ENCODE peak calls at places on chromosomes 13 and 19, in nine cellular contexts. R is ovary, E is uterus, W is IMR-90, B is heart left ventricle, T is A549, A is H54, Y is GM12891, D is suprapubic skin. N is an unnamed sample.

GRCh38 chr13:87280139-87280538 is 391.0 kb upstream of the SLITRK5 start:
- DNase-seq in D (no peak), T (peak; percentile 2), W (no peak), R (no peak), A (no peak), B (no peak), Y (no peak), E (no peak), N (no peak)

GRCh38 chr19:53942001-53942786 is 20.5 kb upstream of the CACNG8 start:
- DNase-seq in Y (no peak), R (no peak), D (no peak), E (no peak), T (peak; percentile 71), A (peak; percentile 51), W (no peak), B (no peak), N (no peak)

GRCh38 chr19:52541608-52542007 is 14.1 kb downstream of the ZNF808 start:
- DNase-seq in E (no peak), Y (no peak), B (no peak), T (no peak), R (no peak), D (no peak), W (no peak), A (no peak), N (no peak)

GRCh38 chr13:114264886-114265611 is 16.4 kb upstream of the UPF3A start:
- DNase-seq in B (no peak), T (no peak), A (no peak), W (peak; percentile 79), R (no peak), D (no peak), E (no peak), Y (no peak), N (no peak)

GRCh38 chr19:4371209-4371897 is 28.0 kb downstream of the MPND start:
- DNase-seq in E (no peak), D (no peak), T (no peak), W (no peak), B (no peak), Y (no peak), R (no peak), A (no peak), N (peak; percentile 88)

GRCh38 chr13:94641432-94641941 is 39.8 kb downstream of the GPR180 start:
- DNase-seq in B (no peak), Y (no peak), T (peak; percentile 7), D (no peak), A (no peak), W (peak; percentile 86), R (no peak), E (no peak), N (no peak)

GRCh38 chr13:83223546-83223945 is 658.7 kb downstream of the SLITRK1 start:
- DNase-seq in E (no peak), A (no peak), W (no peak), D (no peak), T (no peak), Y (no peak), R (no peak), B (no peak), N (no peak)

GRCh38 chr13:94656766-94657165 is 55.1 kb downstream of the GPR180 start:
- DNase-seq in W (peak; percentile 99), D (no peak), R (no peak), Y (no peak), E (no peak), A (peak; percentile 39), T (peak; percentile 35), B (no peak), N (no peak)

GRCh38 chr13:21219044-21219381 is 42.6 kb downstream of the MRPL57 start:
- DNase-seq in R (no peak), D (no peak), Y (no peak), A (no peak), W (no peak), B (no peak), T (no peak), E (no peak), N (no peak)

GRCh38 chr13:30463820-30464495 is 1.8 kb downstream of the HMGB1 start:
- DNase-seq in B (peak; percentile 80), R (peak; percentile 47), T (peak; percentile 46), A (no peak), E (peak; percentile 57), Y (no peak), D (no peak), W (peak; percentile 50), N (peak; percentile 79)
- TF ChIP-seq POLR2A in B (no peak), R (no peak), T (no peak), A (no peak), E (peak; percentile 6), Y (peak; percentile 56), D (no peak), W (peak; percentile 1), N (no peak)

GRCh38 chr13:52646967-52647366 is 4.7 kb downstream of the HNRNPA1L2 start:
- DNase-seq in E (no peak), B (no peak), Y (no peak), R (no peak), W (no peak), D (no peak), T (no peak), A (no peak), N (no peak)

GRCh38 chr13:52652170-52652979 is at the start of gene SUGT1:
- DNase-seq in W (peak; percentile 97), R (peak; percentile 95), T (peak; percentile 96), B (peak; percentile 98), Y (peak; percentile 65), D (peak; percentile 98), A (peak; percentile 60), E (peak; percentile 96), N (peak; percentile 98)

GRCh38 chr13:52651880-52652169 is 811 bp upstream of the SUGT1 start:
- DNase-seq in R (no peak), T (no peak), B (no peak), A (peak; percentile 2), D (no peak), E (no peak), W (no peak), Y (peak; percentile 18), N (no peak)

GRCh38 chr13:52650731-52651130 is 1.9 kb upstream of the SUGT1 start:
- DNase-seq in E (no peak), A (no peak), R (no peak), W (no peak), D (no peak), B (no peak), T (no peak), Y (no peak), N (no peak)

DNA sequence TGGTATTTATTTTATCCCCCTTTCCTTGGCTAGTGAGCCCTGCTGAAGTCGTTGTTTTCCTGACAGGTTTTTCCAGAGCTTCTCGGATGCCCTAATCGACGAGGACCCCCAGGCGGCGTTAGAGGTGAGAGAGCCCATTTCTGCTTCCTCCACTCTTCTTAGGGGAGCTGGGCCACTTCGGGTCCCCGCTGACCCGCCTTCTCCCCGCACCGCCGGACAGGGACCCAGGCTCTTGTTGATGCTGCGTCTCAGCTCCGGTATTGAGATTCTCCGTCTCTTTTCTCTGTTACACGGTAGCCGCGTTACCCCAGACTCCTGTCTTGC is 306 bp downstream of the SUGT1 start:
- DNase-seq in R (no peak), Y (no peak), A (peak; percentile 7), T (no peak), W (no peak), D (no peak), B (peak; percentile 68), E (no peak), N (no peak)
- TF ChIP-seq POLR2A in R (no peak), Y (no peak), A (no peak), T (no peak), W (no peak), D (no peak), B (no peak), E (no peak), N (no peak)

GRCh38 chr19:18340990-18341868 is 831 bp downstream of the PGPEP1 start:
- DNase-seq in E (peak; percentile 66), A (peak; percentile 82), D (peak; percentile 77), T (no peak), R (peak; percentile 73), Y (peak; percentile 80), W (peak; percentile 42), B (peak; percentile 80), N (peak; percentile 91)

GRCh38 chr19:18339703-18340102 is 695 bp upstream of the PGPEP1 start:
- DNase-seq in A (peak; percentile 42), W (peak; percentile 25), E (no peak), R (no peak), D (no peak), B (no peak), Y (no peak), T (peak; percentile 50), N (no peak)

GRCh38 chr19:18340237-18340989 is at the start of gene PGPEP1:
- DNase-seq in T (peak; percentile 38), E (peak; percentile 52), A (peak; percentile 68), R (peak; percentile 63), W (peak; percentile 41), D (no peak), B (peak; percentile 89), Y (peak; percentile 87), N (peak; percentile 69)

GRCh38 chr19:18344546-18344945 is 4.1 kb downstream of the PGPEP1 start:
- DNase-seq in D (no peak), W (no peak), E (no peak), Y (no peak), T (no peak), B (no peak), R (no peak), A (no peak), N (no peak)

DNA sequence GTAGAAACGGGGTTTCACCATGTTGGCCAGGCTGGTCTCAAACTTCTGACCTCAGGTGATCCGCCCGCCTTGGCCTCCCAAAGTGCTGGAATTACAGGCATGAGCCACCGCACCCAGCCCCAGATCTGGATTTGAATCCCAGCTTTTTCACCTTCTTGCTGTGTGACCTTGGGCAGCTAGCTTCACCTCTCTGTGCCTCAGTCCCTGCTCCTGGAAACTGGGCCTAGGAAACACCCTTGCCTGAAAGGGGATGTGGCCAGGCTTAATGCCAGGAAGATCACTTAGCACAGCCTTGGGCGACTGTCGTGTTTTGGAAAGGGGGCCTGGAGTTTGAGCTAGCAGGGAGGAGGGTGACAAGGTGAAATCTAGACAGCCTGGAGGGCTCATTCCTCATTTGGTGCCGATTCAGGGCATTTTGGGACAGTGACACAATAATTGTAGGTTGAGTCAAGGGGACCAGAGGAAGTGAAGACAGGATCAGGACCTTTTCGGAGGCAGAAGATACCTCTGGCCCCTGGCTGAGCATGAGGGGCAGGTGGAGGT is 1.8 kb downstream of the PGPEP1 start:
- DNase-seq in E (no peak), R (no peak), D (no peak), W (no peak), A (no peak), B (no peak), Y (no peak), T (no peak), N (no peak)
- TF ChIP-seq POLR2A in E (no peak), R (no peak), D (no peak), W (no peak), A (no peak), B (no peak), Y (no peak), T (no peak), N (no peak)

DNA sequence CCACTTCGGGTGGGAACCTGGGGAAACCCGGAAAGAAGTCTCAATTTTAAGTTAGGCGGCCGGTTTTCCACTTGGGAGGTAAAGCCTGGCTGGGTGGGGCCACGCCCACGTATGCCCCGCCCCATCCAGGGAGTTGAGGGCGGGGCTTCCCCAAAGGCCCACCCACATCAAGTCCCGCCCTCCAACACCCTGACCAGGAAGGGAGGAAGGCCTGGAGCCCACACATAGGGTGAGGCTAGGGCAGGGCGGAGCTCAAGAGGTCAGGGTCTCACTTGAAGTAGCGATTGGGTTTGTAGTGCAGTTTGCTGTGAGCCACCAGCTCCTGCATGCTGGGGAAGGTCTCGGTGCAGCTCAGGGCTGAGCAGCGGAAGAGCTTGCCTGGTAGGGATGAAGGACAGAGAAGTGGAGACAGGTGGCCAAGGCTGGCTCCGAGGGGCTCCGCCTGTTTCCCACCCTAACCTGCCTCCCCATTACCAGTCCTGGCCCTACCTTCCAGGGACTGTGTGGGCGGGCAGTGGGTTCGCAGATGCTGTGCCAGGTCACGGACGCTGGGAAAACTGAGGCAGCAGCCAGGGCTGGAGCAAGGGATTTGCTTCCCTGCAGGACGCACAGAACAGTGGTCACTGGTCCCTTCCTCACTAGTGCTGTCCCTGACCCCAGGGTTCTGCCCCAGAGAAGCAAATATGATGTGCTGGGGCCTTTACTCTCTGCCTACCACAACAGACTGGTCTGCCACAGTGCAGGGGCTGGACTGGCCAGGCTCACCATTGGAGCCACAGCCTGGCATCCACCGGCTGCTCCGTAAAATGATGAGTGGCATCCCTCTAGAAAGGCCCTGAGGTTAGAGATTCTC is 1.6 kb downstream of the ZNF414 start:
- DNase-seq in R (no peak), E (no peak), D (no peak), Y (no peak), W (no peak), B (no peak), T (peak; percentile 72), A (peak; percentile 58), N (no peak)
- TF ChIP-seq POLR2A in R (no peak), E (no peak), D (no peak), Y (no peak), W (no peak), B (no peak), T (no peak), A (no peak), N (no peak)